ENCODE peak calls at places on chromosome 20, in ten cellular contexts. N is heart right ventricle, A is activated B cell treated with CpG ODN at 0.5 μM for 24 hours, W is mucosa of descending colon, R is brain microvascular endothelial cell, Q is nephron progenitor cell, D is fibroblast of mammary gland, T is HFF-Myc, Z is endothelial cell, X is psoas muscle. J is an unnamed sample.

GRCh38 chr20:53146201-53146891 is 174.2 kb downstream of the TSHZ2 start:
- DNase-seq in N (no peak), A (no peak), W (no peak), R (no peak), Q (no peak), D (no peak), T (no peak), Z (no peak), X (no peak), J (no peak)

GRCh38 chr20:25127761-25128537 is 46.0 kb upstream of the VSX1 start:
- DNase-seq in N (no peak), A (no peak), W (no peak), R (no peak), Q (no peak), D (no peak), T (no peak), Z (no peak), X (no peak), J (no peak)

GRCh38 chr20:12722096-12722495 is 286.7 kb upstream of the SPTLC3 start:
- DNase-seq in N (no peak), A (no peak), W (no peak), R (no peak), Q (no peak), D (no peak), T (no peak), Z (no peak), X (no peak), J (no peak)

GRCh38 chr20:420721-421574 is 12.8 kb downstream of the RBCK1 start:
- DNase-seq in N (no peak), A (no peak), W (peak; percentile 90), R (no peak), Q (no peak), D (no peak), T (no peak), Z (peak; percentile 36), X (no peak), J (no peak)

GRCh38 chr20:62823688-62824475 is 7.0 kb downstream of the COL9A3 start:
- DNase-seq in N (no peak), A (no peak), W (no peak), R (no peak), Q (no peak), D (no peak), T (no peak), Z (no peak), X (no peak), J (no peak)

GRCh38 chr20:64165866-64166600 is 1.8 kb downstream of the MYT1 start:
- DNase-seq in N (no peak), A (no peak), W (no peak), R (no peak), Q (no peak), D (no peak), T (no peak), Z (no peak), X (no peak), J (no peak)

GRCh38 chr20:57840504-57841296 is 130.9 kb upstream of the PMEPA1 start:
- DNase-seq in N (no peak), A (no peak), W (no peak), R (no peak), Q (no peak), D (no peak), T (no peak), Z (no peak), X (no peak), J (no peak)

GRCh38 chr20:11247059-11247630 is 573.3 kb upstream of the JAG1 start:
- DNase-seq in N (no peak), A (no peak), W (no peak), R (no peak), Q (no peak), D (no peak), T (no peak), Z (no peak), X (no peak), J (no peak)

GRCh38 chr20:54084727-54085368 is 14.5 kb upstream of the BCAS1 start:
- DNase-seq in N (no peak), A (no peak), W (no peak), R (no peak), Q (no peak), D (no peak), T (no peak), Z (no peak), X (no peak), J (no peak)

GRCh38 chr20:61903575-61904340 is 161.9 kb downstream of the TAF4 start:
- DNase-seq in N (no peak), A (no peak), W (peak; percentile 39), R (no peak), Q (no peak), D (no peak), T (no peak), Z (no peak), X (peak; percentile 34), J (no peak)

GRCh38 chr20:53202781-53203180 is 230.6 kb downstream of the TSHZ2 start:
- DNase-seq in N (no peak), A (no peak), W (no peak), R (no peak), Q (no peak), D (peak; percentile 43), T (no peak), Z (no peak), X (no peak), J (no peak)

GRCh38 chr20:57560554-57561355 is at the start of gene PCK1:
- DNase-seq in N (peak; percentile 59), A (no peak), W (peak; percentile 94), R (peak; percentile 14), Q (no peak), D (peak; percentile 28), T (no peak), Z (no peak), X (peak; percentile 71), J (no peak)

GRCh38 chr20:61941721-61942405 is 123.8 kb downstream of the TAF4 start:
- DNase-seq in N (no peak), A (no peak), W (peak; percentile 23), R (no peak), Q (no peak), D (no peak), T (no peak), Z (no peak), X (peak; percentile 32), J (no peak)

GRCh38 chr20:20052074-20052970 is at the start of the genes CFAP61 and CRNKL1:
- DNase-seq in N (peak; percentile 97), A (peak; percentile 94), W (peak; percentile 98), R (peak; percentile 94), Q (peak; percentile 96), D (peak; percentile 96), T (peak; percentile 95), Z (peak; percentile 96), X (peak; percentile 98), J (peak; percentile 89)
- TF ChIP-seq CTCF in N (peak; percentile 9), A (no peak), W (no peak), R (no peak), Q (no peak), D (no peak), T (no peak), Z (no peak), X (no peak), J (peak; percentile 18)

DNA sequence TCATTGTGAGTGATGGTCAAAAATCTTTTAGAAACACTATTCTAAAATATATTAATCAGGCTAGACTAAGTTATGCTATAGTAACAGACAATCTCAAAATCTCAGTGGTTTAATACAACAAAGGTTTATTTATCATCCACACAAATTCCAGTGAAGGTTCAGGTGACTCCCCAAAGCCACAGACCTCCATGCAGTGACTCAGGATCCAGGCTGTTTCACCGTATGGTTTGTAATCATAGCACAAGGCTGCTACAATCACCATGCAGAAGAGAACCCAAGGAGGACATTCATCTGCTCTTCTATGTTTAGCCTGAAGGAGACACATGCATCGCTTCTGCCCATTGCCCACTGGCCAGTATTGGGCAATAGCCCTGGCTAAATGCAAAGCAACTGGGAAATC is 46.2 kb downstream of the BFSP1 start:
- DNase-seq in N (no peak), A (no peak), W (no peak), R (no peak), Q (no peak), D (no peak), T (no peak), Z (no peak), X (no peak), J (no peak)
- TF ChIP-seq CTCF in N (no peak), A (no peak), W (no peak), R (no peak), Q (no peak), D (no peak), T (no peak), Z (no peak), X (no peak), J (no peak)

GRCh38 chr20:46940616-46941015 is 46.0 kb downstream of the EYA2 start:
- DNase-seq in N (no peak), A (no peak), W (no peak), R (no peak), Q (no peak), D (no peak), T (no peak), Z (no peak), X (no peak), J (no peak)

GRCh38 chr20:46937827-46938226 is 43.2 kb downstream of the EYA2 start:
- DNase-seq in N (no peak), A (no peak), W (no peak), R (no peak), Q (no peak), D (no peak), T (no peak), Z (no peak), X (no peak), J (no peak)

GRCh38 chr20:46937140-46937523 is 42.5 kb downstream of the EYA2 start:
- DNase-seq in N (no peak), A (no peak), W (no peak), R (no peak), Q (no peak), D (no peak), T (no peak), Z (no peak), X (no peak), J (no peak)

GRCh38 chr20:46939566-46939965 is 44.9 kb downstream of the EYA2 start:
- DNase-seq in N (no peak), A (no peak), W (no peak), R (no peak), Q (no peak), D (no peak), T (no peak), Z (no peak), X (no peak), J (no peak)

GRCh38 chr20:46939031-46939430 is 44.4 kb downstream of the EYA2 start:
- DNase-seq in N (no peak), A (no peak), W (no peak), R (no peak), Q (no peak), D (peak; percentile 43), T (no peak), Z (no peak), X (no peak), J (no peak)
- TF ChIP-seq CTCF in N (no peak), A (no peak), W (no peak), R (peak; percentile 52), Q (peak; percentile 6), D (peak; percentile 18), T (peak; percentile 17), Z (peak; percentile 42), X (no peak), J (peak; percentile 24)

DNA sequence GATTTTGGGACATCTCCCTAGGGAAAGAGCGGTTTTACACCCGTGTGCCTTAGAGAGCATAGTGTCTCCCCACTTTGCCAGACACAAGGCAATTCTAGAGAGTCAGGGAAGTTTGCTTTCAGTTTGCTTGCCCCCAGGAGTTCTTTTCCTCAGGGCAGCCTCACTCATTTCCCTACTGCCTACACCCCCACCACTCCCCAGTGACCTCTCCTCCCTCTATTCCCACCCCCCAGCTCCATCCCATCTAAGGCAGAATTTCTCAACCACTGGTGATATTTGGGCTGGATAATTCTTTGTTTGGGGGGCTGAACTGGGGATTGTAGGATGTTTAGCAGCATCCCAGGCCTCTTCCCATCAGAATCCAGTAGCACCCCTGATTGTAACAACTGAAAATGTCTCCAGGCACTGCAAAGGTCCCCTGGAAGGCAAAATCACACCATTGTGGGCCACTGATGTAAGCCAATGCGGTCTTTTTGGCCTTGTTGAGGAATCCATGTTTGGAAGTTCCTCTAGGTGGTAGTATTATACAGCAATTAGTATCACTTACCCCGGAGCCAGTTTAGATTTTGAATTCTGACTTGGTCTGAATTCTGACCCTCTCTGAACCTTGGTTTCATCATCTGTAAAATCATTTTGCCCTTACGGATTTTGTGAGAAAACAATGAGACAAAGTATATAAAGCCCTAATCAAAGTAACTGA is 1.3 kb downstream of the EPPIN start:
- DNase-seq in N (no peak), A (no peak), W (no peak), R (peak; percentile 0), Q (no peak), D (peak; percentile 58), T (peak; percentile 7), Z (no peak), X (no peak), J (no peak)
- TF ChIP-seq CTCF in N (no peak), A (no peak), W (no peak), R (peak; percentile 50), Q (peak; percentile 24), D (peak; percentile 54), T (peak; percentile 31), Z (peak; percentile 34), X (peak; percentile 23), J (peak; percentile 57)

J was measured in progenitor cell of endocrine pancreas.